ENCODE peak calls at places on chromosomes 1 and 21, in six cellular contexts. C is vagina, P is stomach, Z is spleen, L is sigmoid colon, N is prostate gland. H is an unnamed sample.

GRCh38 chr1:10353282-10353681 is 45.6 kb upstream of the PGD start:
- DNase-seq in C (no peak), Z (no peak), P (no peak), N (no peak), L (no peak), H (no peak)

GRCh38 chr1:227234998-227235405 is 83.3 kb downstream of the CDC42BPA start:
- DNase-seq in N (peak; percentile 6), Z (no peak), C (no peak), P (no peak), L (no peak), H (no peak)

GRCh38 chr1:231940721-231941120 is 314.1 kb downstream of the DISC1 start:
- DNase-seq in L (no peak), Z (no peak), P (no peak), N (no peak), C (no peak), H (no peak)

GRCh38 chr1:172450524-172450885 is 6.6 kb upstream of the PIGC start:
- DNase-seq in L (no peak), Z (no peak), P (no peak), C (no peak), N (no peak), H (no peak)

GRCh38 chr1:62435231-62436038 is 1.4 kb upstream of the USP1 start:
- DNase-seq in Z (peak; percentile 86), P (no peak), N (no peak), L (peak; percentile 69), C (no peak), H (no peak)

GRCh38 chr1:203152158-203153034 is 23.2 kb downstream of the MYBPH start:
- DNase-seq in Z (no peak), N (no peak), L (no peak), C (no peak), P (no peak), H (no peak)

GRCh38 chr1:202005958-202006357 is 4.4 kb upstream of the ELF3 start:
- DNase-seq in L (no peak), Z (no peak), N (no peak), C (no peak), P (no peak), H (no peak)

GRCh38 chr1:66809736-66810326 is 8.8 kb upstream of the INSL5 start:
- DNase-seq in Z (no peak), C (no peak), N (no peak), P (no peak), L (no peak), H (no peak)

GRCh38 chr1:26218906-26219494 is 15.0 kb upstream of the CEP85 start:
- DNase-seq in P (peak; percentile 34), C (no peak), N (no peak), L (peak; percentile 28), Z (no peak), H (no peak)

GRCh38 chr1:107965112-107965991 is at the start of gene VAV3:
- DNase-seq in P (peak; percentile 70), L (peak; percentile 84), N (peak; percentile 22), C (no peak), Z (peak; percentile 94), H (peak; percentile 75)

GRCh38 chr21:27190601-27191000 is 223.7 kb upstream of the ADAMTS5 start:
- DNase-seq in C (no peak), N (peak; percentile 67), Z (no peak), P (no peak), L (no peak), H (no peak)

GRCh38 chr1:94305704-94306103 is 68.3 kb upstream of the ARHGAP29 start:
- DNase-seq in C (no peak), P (no peak), N (no peak), L (no peak), Z (no peak), H (no peak)

GRCh38 chr1:29837306-29837646 is 601.0 kb downstream of the PTPRU start:
- DNase-seq in L (no peak), C (no peak), N (no peak), Z (peak; percentile 22), P (no peak), H (no peak)

GRCh38 chr1:89081005-89081404 is 16.0 kb upstream of the GBP1 start:
- DNase-seq in C (no peak), Z (no peak), N (no peak), L (no peak), P (no peak), H (no peak)

GRCh38 chr1:228984646-228985631 is 249.7 kb downstream of the RHOU start:
- DNase-seq in N (no peak), C (peak; percentile 85), P (no peak), L (no peak), Z (no peak), H (no peak)

GRCh38 chr1:101309334-101310221 is 72.8 kb downstream of the S1PR1 start:
- DNase-seq in L (peak; percentile 73), N (peak; percentile 20), Z (peak; percentile 94), C (no peak), P (peak; percentile 60), H (peak; percentile 72)

GRCh38 chr1:6667139-6667538 is 34.5 kb downstream of the DNAJC11 start:
- DNase-seq in L (no peak), N (no peak), P (no peak), Z (no peak), C (no peak), H (no peak)

GRCh38 chr1:31101147-31101502 is 35.6 kb upstream of the PUM1 start:
- DNase-seq in P (no peak), N (no peak), Z (no peak), L (no peak), C (no peak), H (no peak)

GRCh38 chr1:150576794-150577556 is 2.4 kb downstream of the MCL1 start:
- DNase-seq in P (no peak), C (no peak), N (peak; percentile 58), L (peak; percentile 30), Z (no peak), H (no peak)
- TF ChIP-seq POLR2A in P (no peak), C (no peak), N (no peak), L (no peak), Z (no peak), H (no peak)

DNA sequence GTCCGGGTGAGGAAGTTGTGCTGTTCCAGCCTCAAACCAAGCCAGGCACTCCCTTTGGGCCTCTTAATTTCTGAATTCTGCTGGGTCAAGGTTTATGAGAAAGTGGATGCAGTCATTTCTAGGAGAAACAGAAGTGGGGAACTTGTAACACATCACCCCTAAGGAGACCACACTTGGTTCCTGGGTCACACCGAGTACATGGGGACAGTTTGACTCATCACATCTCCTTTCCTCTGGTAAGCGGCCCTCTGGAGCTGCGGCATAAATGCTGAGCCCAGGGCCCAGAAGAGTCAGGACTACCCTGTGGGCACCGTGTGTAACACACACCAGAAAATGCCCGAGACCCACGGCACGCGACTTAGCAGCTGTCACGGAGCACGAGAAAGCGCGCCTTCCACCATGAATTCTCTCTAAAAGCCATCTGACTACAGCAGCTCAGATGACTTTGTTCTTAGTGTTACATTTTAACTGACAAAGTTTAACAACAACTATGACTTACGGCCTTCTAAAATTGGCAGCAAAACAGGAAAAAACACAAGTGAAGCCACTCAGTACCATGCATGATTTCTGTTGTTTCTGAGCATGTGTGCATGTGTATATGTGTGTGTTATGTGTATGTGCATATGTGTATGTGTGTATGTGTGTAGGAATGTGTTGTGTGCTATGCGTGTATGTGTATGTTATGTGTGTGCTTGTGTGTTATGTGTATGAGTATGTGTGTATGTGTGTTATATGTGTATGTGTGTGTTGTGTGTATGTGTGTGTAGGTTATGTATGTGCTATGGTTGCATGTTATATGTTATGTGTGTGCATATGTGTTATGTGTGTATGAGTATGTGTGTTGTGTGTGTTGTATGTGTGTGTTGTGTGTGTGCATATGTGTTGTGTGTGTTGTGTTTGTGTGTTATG is 50.8 kb downstream of the TOMM20 start:
- DNase-seq in C (no peak), Z (peak; percentile 78), L (no peak), N (no peak), P (no peak), H (peak; percentile 58)
- TF ChIP-seq POLR2AphosphoS5 in C (no peak), Z (peak; percentile 44), L (no peak), N (no peak), P (no peak), H (no peak)

GRCh38 chr1:181064030-181064594 is 24.4 kb upstream of the IER5 start:
- DNase-seq in L (no peak), C (no peak), P (no peak), N (no peak), Z (no peak), H (peak; percentile 34)

GRCh38 chr1:181062800-181063428 is 25.6 kb upstream of the IER5 start:
- DNase-seq in C (no peak), N (no peak), L (no peak), Z (no peak), P (no peak), H (peak; percentile 35)

GRCh38 chr1:181064702-181065101 is 23.8 kb upstream of the IER5 start:
- DNase-seq in P (no peak), N (no peak), C (no peak), Z (no peak), L (no peak), H (no peak)

GRCh38 chr1:181061487-181061886 is 27.0 kb upstream of the IER5 start:
- DNase-seq in P (no peak), C (no peak), Z (no peak), N (no peak), L (no peak), H (no peak)

GRCh38 chr1:181061891-181062777 is 26.4 kb upstream of the IER5 start:
- DNase-seq in Z (peak; percentile 85), P (no peak), C (no peak), N (no peak), L (no peak), H (peak; percentile 47)
- TF ChIP-seq POLR2A in Z (no peak), P (no peak), C (no peak), N (no peak), L (no peak), H (no peak)

GRCh38 chr1:154579382-154579781 is 11.8 kb downstream of the CHRNB2 start:
- DNase-seq in P (no peak), N (no peak), L (no peak), C (no peak), Z (no peak), H (no peak)
- TF ChIP-seq POLR2AphosphoS5 in P (no peak), N (no peak), L (no peak), C (no peak), Z (no peak), H (no peak)

GRCh38 chr1:150259217-150259616 is 1.6 kb downstream of the CA14 start:
- DNase-seq in C (no peak), N (no peak), P (no peak), Z (no peak), L (peak; percentile 69), H (peak; percentile 36)

GRCh38 chr1:150259758-150260669 is 2.4 kb downstream of the CA14 start:
- DNase-seq in L (peak; percentile 63), C (no peak), P (peak; percentile 78), Z (no peak), N (no peak), H (peak; percentile 91)

GRCh38 chr1:150261367-150261766 is 3.8 kb downstream of the CA14 start:
- DNase-seq in P (no peak), N (no peak), L (peak; percentile 62), Z (no peak), C (no peak), H (no peak)

GRCh38 chr1:150263549-150263948 is 5.3 kb downstream of the APH1A start:
- DNase-seq in L (peak; percentile 26), C (no peak), Z (no peak), N (no peak), P (no peak), H (no peak)

GRCh38 chr1:150262388-150263320 is 5.1 kb downstream of the CA14 start:
- DNase-seq in C (no peak), Z (no peak), N (no peak), P (no peak), L (peak; percentile 27), H (no peak)
- TF ChIP-seq POLR2A in C (no peak), Z (no peak), N (no peak), P (no peak), L (no peak), H (no peak)